ENCODE peak calls at places on chromosome 10, in six cellular contexts. G is IMR-90, A is right lobe of liver, R is Peyer's patch, E is tibial nerve, S is ovary. J is an unnamed sample.

GRCh38 chr10:50892467-50892866 is 7.0 kb upstream of the A1CF start:
- DNase-seq in G (no peak), A (no peak), R (no peak), E (no peak), S (no peak), J (no peak)

GRCh38 chr10:62844280-62845011 is 28.3 kb upstream of the EGR2 start:
- DNase-seq in G (no peak), A (no peak), R (no peak), E (no peak), S (no peak), J (no peak)

GRCh38 chr10:112389147-112389822 is 15.4 kb downstream of the ACSL5 start:
- DNase-seq in G (peak), A (no peak), R (peak), E (no peak), S (no peak), J (peak)

GRCh38 chr10:18505719-18506118 is 145.7 kb downstream of the NSUN6 start:
- DNase-seq in G (peak), A (no peak), R (no peak), E (no peak), S (no peak), J (no peak)

GRCh38 chr10:80489371-80490112 is 35.4 kb downstream of the TSPAN14 start:
- DNase-seq in G (no peak), A (no peak), R (no peak), E (no peak), S (no peak), J (no peak)

GRCh38 chr10:125057158-125058001 is 103.0 kb downstream of the CTBP2 start:
- DNase-seq in G (peak), A (no peak), R (no peak), E (peak), S (peak), J (no peak)

GRCh38 chr10:32923849-32924248 is 34.2 kb downstream of the ITGB1 start:
- DNase-seq in G (no peak), A (no peak), R (no peak), E (no peak), S (no peak), J (no peak)

GRCh38 chr10:72104472-72105097 is 16.2 kb upstream of the SPOCK2 start:
- DNase-seq in G (no peak), A (no peak), R (no peak), E (no peak), S (no peak), J (no peak)

GRCh38 chr10:28248092-28248491 is 54.8 kb downstream of the MPP7 start:
- DNase-seq in G (peak), A (no peak), R (no peak), E (no peak), S (no peak), J (no peak)

GRCh38 chr10:75405201-75406143 is 3.9 kb upstream of the ZNF503 start:
- DNase-seq in G (no peak), A (no peak), R (no peak), E (no peak), S (peak), J (peak)

GRCh38 chr10:105269689-105270088 is 628.6 kb downstream of the SORCS3 start:
- DNase-seq in G (no peak), A (no peak), R (no peak), E (no peak), S (no peak), J (no peak)

GRCh38 chr10:88347022-88347421 is 236.1 kb downstream of the RNLS start:
- DNase-seq in G (no peak), A (no peak), R (no peak), E (no peak), S (no peak), J (no peak)

GRCh38 chr10:128061306-128062300 is 64.6 kb downstream of the MKI67 start:
- DNase-seq in G (no peak), A (no peak), R (peak), E (no peak), S (no peak), J (peak)

GRCh38 chr10:110610308-110610774 is 33.8 kb upstream of the RBM20 start:
- DNase-seq in G (peak), A (no peak), R (no peak), E (peak), S (peak), J (no peak)

GRCh38 chr10:69644658-69645295 is 14.7 kb downstream of the FAM241B start:
- DNase-seq in G (peak), A (peak), R (no peak), E (peak), S (peak), J (peak)

GRCh38 chr10:119208553-119208940 is 1.2 kb downstream of the GRK5 start:
- DNase-seq in G (no peak), A (no peak), R (no peak), E (no peak), S (no peak), J (no peak)

GRCh38 chr10:120460776-120461175 is 3.7 kb downstream of the PLPP4 start:
- DNase-seq in G (peak), A (no peak), R (no peak), E (no peak), S (no peak), J (no peak)

GRCh38 chr10:127971973-127972615 is 65.2 kb downstream of the PTPRE start:
- DNase-seq in G (no peak), A (no peak), R (no peak), E (no peak), S (no peak), J (no peak)

GRCh38 chr10:49106451-49106850 is 8.9 kb downstream of the VSTM4 start:
- DNase-seq in G (no peak), A (no peak), R (no peak), E (peak), S (no peak), J (peak)

GRCh38 chr10:97757471-97757870 is 14.3 kb downstream of the SFRP5 start:
- DNase-seq in G (no peak), A (peak), R (no peak), E (no peak), S (no peak), J (no peak)

GRCh38 chr10:48464121-48464870 is 140.6 kb downstream of the ARHGAP22 start:
- DNase-seq in G (no peak), A (no peak), R (no peak), E (no peak), S (no peak), J (no peak)

GRCh38 chr10:85789125-85789524 is 577.5 kb downstream of the GRID1 start:
- DNase-seq in G (no peak), A (no peak), R (no peak), E (no peak), S (no peak), J (no peak)

GRCh38 chr10:124588736-124589451 is 127.3 kb downstream of the LHPP start:
- DNase-seq in G (peak), A (peak), R (no peak), E (no peak), S (peak), J (no peak)

GRCh38 chr10:97197030-97197500 is 11.3 kb upstream of the SLIT1 start:
- DNase-seq in G (no peak), A (no peak), R (no peak), E (no peak), S (peak), J (no peak)

GRCh38 chr10:106242301-106242700 is 922.2 kb downstream of the SORCS1 start:
- DNase-seq in G (no peak), A (no peak), R (no peak), E (no peak), S (no peak), J (no peak)

GRCh38 chr10:88995156-88995876 is 4.7 kb downstream of the FAS start:
- DNase-seq in G (no peak), A (no peak), R (no peak), E (no peak), S (no peak), J (no peak)

GRCh38 chr10:35232509-35232908 is 103.8 kb upstream of the CCNY start:
- DNase-seq in G (no peak), A (no peak), R (no peak), E (no peak), S (no peak), J (no peak)

GRCh38 chr10:107733731-107734130 is 569.2 kb upstream of the SORCS1 start:
- DNase-seq in G (no peak), A (no peak), R (no peak), E (no peak), S (no peak), J (no peak)

GRCh38 chr10:110642980-110643655 is 1.0 kb upstream of the RBM20 start:
- DNase-seq in G (no peak), A (no peak), R (no peak), E (no peak), S (no peak), J (no peak)

GRCh38 chr10:128633864-128634541 is 507.8 kb upstream of the MKI67 start:
- DNase-seq in G (no peak), A (no peak), R (no peak), E (peak), S (no peak), J (no peak)

GRCh38 chr10:110355181-110355831 is 50.6 kb upstream of the SMNDC1 start:
- DNase-seq in G (no peak), A (no peak), R (peak), E (no peak), S (no peak), J (peak)

GRCh38 chr10:61410353-61410752 is 42.8 kb downstream of the TMEM26 start:
- DNase-seq in G (no peak), A (no peak), R (no peak), E (no peak), S (no peak), J (no peak)

GRCh38 chr10:78972160-78972946 is 96.4 kb upstream of the ZMIZ1 start:
- DNase-seq in G (peak), A (peak), R (peak), E (peak), S (peak), J (peak)

GRCh38 chr10:62735464-62736188 is 68.9 kb upstream of the ADO start:
- DNase-seq in G (peak), A (no peak), R (no peak), E (no peak), S (no peak), J (no peak)

GRCh38 chr10:31133628-31134302 is 102.1 kb upstream of the ZNF438 start:
- DNase-seq in G (peak), A (peak), R (peak), E (peak), S (peak), J (peak)

GRCh38 chr10:90171014-90171722 is 469.8 kb downstream of the KIF20B start:
- DNase-seq in G (no peak), A (no peak), R (no peak), E (no peak), S (no peak), J (no peak)

GRCh38 chr10:5960070-5960972 is 17.0 kb downstream of the IL15RA start:
- DNase-seq in G (peak), A (no peak), R (no peak), E (no peak), S (peak), J (peak)

GRCh38 chr10:13146383-13146782 is 15.0 kb upstream of the MCM10 start:
- DNase-seq in G (no peak), A (no peak), R (no peak), E (no peak), S (no peak), J (no peak)

GRCh38 chr10:93547522-93547921 is 18.9 kb upstream of the FFAR4 start:
- DNase-seq in G (no peak), A (no peak), R (no peak), E (no peak), S (no peak), J (no peak)

GRCh38 chr10:43386981-43387677 is 15.7 kb downstream of the FXYD4 start:
- DNase-seq in G (no peak), A (peak), R (no peak), E (no peak), S (no peak), J (no peak)

GRCh38 chr10:43383204-43383971 is 12.0 kb downstream of the FXYD4 start:
- DNase-seq in G (no peak), A (peak), R (no peak), E (no peak), S (no peak), J (no peak)

GRCh38 chr10:43385412-43386004 is 14.1 kb downstream of the FXYD4 start:
- DNase-seq in G (no peak), A (no peak), R (no peak), E (no peak), S (no peak), J (no peak)

GRCh38 chr10:43386549-43386948 is 15.1 kb downstream of the FXYD4 start:
- DNase-seq in G (no peak), A (peak), R (no peak), E (no peak), S (no peak), J (no peak)

DNA sequence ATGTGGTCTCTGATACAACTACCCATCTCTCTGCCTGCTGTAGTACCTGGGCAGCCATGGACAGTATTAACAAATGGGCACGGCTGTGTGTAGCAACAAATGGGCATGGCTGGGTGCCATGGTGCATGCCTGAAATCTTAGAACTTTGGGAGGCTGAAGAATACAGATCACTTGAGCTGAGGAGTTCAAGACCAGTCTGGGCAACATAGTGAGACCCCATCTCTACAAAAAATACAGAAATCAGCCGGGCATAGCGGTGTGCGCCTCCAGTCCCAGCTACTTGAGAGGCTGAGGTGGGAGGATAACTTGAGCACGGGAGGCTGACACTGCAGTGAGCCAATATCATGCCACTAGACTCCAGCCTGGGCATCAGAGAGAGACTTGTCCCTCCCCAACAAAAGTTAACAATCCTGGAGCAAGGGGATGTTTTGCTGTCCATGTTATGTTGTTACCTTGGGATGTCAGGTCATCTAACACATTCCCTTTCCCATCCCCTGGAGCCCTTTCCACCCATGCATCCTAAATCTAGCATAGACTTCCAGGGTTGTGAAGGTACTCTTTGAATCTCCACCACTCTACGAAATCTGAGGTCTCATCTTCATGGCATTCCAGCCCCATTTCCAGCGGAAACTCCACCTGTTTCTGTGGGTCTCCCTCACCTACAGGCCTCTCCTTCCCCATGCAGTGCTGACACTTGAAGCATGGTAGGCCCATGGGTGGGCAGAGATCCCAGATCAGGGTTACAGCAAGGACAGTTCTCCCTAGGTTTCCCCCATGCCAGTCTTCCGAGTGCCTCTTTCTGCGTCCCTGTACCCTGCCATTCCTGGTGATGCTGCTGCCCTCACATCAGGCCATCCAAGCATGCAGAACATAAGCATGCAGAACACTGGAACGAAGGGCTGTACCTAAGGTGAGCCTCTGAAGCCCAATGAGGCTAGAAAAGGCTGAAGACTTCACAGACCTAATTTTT is 13.1 kb downstream of the FXYD4 start:
- DNase-seq in G (no peak), A (peak), R (no peak), E (no peak), S (no peak), J (no peak)
- TF ChIP-seq POLR2A in G (no peak), A (peak), R (no peak), E (no peak), S (no peak), J (no peak)

DNA sequence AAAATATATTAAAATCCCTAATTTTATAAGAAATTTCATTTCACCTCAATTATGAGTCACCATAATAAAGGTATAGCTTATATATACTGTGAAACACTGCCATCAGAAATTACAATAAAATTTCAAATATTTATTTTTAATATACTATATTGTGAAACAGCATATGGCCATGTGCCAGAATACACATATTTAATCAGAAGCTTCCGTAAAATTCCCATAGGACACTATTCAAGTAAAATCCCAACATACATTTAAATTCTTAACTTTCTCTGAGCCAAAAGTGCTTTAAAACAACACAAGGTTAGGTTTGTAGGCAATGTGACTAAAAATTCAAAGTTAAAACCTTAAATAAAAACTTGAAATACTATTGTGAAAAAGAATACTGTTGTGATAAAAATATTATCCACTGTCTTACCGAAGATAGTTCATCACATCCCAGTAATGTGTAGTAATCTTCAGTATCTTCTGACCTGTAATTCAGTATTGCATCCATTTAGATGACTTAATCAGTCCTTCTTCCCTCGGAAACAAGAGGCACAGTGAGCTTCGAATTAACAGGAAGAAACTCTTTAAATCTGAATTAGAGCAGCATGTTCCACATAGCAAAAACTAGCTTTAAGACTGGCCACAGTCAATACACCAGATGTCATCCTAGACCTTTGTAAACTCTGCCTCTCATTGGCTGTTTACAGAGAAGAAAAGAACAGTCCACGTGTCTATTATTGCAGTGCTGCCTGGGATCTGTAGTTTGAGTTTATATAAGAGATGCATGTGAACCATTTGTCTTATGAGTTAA is at the start of gene DNAJC12:
- DNase-seq in G (peak), A (no peak), R (no peak), E (no peak), S (no peak), J (no peak)
- TF ChIP-seq POLR2A in G (no peak), A (peak), R (no peak), E (no peak), S (peak), J (no peak)

GRCh38 chr10:116848912-116849270 is 408 bp upstream of the ENO4 start:
- DNase-seq in G (no peak), A (no peak), R (no peak), E (no peak), S (no peak), J (peak)

GRCh38 chr10:116852246-116852645 is 2.9 kb downstream of the ENO4 start:
- DNase-seq in G (no peak), A (no peak), R (no peak), E (no peak), S (no peak), J (no peak)

GRCh38 chr10:116850058-116850611 is 836 bp downstream of the ENO4 start:
- DNase-seq in G (no peak), A (no peak), R (no peak), E (no peak), S (no peak), J (no peak)

GRCh38 chr10:116848032-116848911 is 1.0 kb upstream of the ENO4 start:
- DNase-seq in G (no peak), A (no peak), R (no peak), E (no peak), S (no peak), J (no peak)

GRCh38 chr10:116849271-116850057 is at the start of gene ENO4:
- DNase-seq in G (peak), A (peak), R (peak), E (peak), S (peak), J (peak)
- TF ChIP-seq POLR2A in G (no peak), A (peak), R (no peak), E (no peak), S (no peak), J (no peak)

DNA sequence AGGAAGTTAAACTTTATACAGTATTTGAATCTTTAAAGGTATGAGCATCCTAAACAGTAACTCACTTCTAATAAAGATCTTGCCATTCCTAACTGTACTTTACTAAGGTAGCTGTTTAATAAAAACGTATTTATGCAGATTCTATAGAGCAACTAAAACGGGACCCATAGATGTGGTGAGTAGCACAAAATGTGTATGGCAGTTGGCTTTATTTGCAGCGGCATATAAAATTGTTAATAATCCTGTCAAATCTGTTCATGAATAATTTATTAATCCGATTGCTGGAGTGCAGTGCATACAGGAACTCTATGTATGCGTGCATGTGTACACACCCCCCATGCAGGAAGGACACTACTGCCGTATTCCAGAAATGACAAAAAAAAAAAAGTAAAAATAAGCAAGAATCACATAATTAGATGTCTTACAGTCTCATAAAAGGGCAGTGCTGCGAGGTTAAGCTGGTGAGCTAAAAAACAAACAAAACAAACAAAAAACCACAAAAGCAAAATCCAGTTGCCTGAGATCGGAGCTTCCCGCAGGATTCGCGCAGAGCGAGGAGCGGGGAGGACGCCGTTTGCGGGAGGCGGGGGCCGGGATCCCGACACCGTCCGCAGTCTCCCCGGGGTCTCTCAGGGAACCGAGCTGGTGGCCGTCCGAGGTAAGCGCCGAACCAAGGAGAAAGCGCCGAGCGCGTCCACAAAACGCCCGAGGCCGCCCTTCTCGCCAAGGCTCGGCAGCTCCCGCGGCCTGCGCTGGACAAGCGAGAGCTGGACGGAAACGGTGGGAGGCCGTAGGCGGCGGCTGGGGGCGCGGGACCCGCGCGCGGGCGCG is 518 bp upstream of the COMMD3 start:
- DNase-seq in G (no peak), A (no peak), R (no peak), E (no peak), S (no peak), J (no peak)
- TF ChIP-seq POLR2A in G (no peak), A (no peak), R (no peak), E (no peak), S (no peak), J (no peak)

GRCh38 chr10:101558206-101558605 is 29.9 kb downstream of the POLL start:
- DNase-seq in G (no peak), A (no peak), R (no peak), E (no peak), S (no peak), J (no peak)
- TF ChIP-seq POLR2A in G (no peak), A (no peak), R (no peak), E (no peak), S (no peak), J (no peak)

J was measured in upper lobe of left lung.